ENCODE peak calls at places on chromosome 9, in nine cellular contexts. J, P, A, L, M, R, V, H and W are unnamed samples.

GRCh38 chr9:80382523-80382922 is 810.8 kb downstream of the TLE4 start:
- DNase-seq in M (no peak), P (peak; percentile 1), L (no peak), A (no peak), R (no peak), J (no peak), V (no peak), H (no peak), W (peak; percentile 9)

GRCh38 chr9:70998962-70999361 is 122.5 kb downstream of the TRPM3 start:
- DNase-seq in M (no peak), V (no peak), H (peak; percentile 45), A (no peak), R (no peak), J (no peak), L (no peak), P (peak; percentile 27), W (peak; percentile 44)

GRCh38 chr9:87549774-87550173 is 52.1 kb downstream of the DAPK1 start:
- DNase-seq in M (no peak), L (no peak), A (no peak), V (no peak), R (no peak), J (no peak), H (no peak), P (no peak), W (no peak)

GRCh38 chr9:129816501-129817435 is 7.2 kb downstream of the TOR1A start:
- DNase-seq in R (no peak), H (no peak), P (no peak), V (no peak), J (no peak), M (no peak), A (no peak), L (no peak), W (no peak)

GRCh38 chr9:77978086-77978781 is 53.4 kb downstream of the GNAQ start:
- DNase-seq in R (no peak), L (no peak), V (no peak), P (no peak), H (no peak), J (no peak), A (no peak), M (no peak), W (no peak)

GRCh38 chr9:134768332-134769083 is 112.1 kb upstream of the FCN2 start:
- DNase-seq in J (no peak), L (no peak), R (no peak), A (no peak), H (peak; percentile 85), P (no peak), V (no peak), M (peak; percentile 82), W (no peak)

GRCh38 chr9:72524820-72525539 is 3.6 kb downstream of the TMC1 start:
- DNase-seq in M (no peak), A (no peak), R (peak; percentile 70), J (no peak), H (peak; percentile 98), L (no peak), V (no peak), P (peak; percentile 100), W (peak; percentile 97)

GRCh38 chr9:21831841-21832509 is 29.5 kb downstream of the MTAP start:
- DNase-seq in V (no peak), J (no peak), M (no peak), P (peak; percentile 98), L (no peak), A (no peak), R (no peak), H (peak; percentile 95), W (peak; percentile 94)

GRCh38 chr9:124617477-124618141 is 110.4 kb upstream of the NR5A1 start:
- DNase-seq in V (peak; percentile 75), L (peak; percentile 82), R (peak; percentile 81), A (peak; percentile 79), P (peak; percentile 79), H (peak; percentile 81), J (peak; percentile 66), M (peak; percentile 85), W (peak; percentile 76)

GRCh38 chr9:110278080-110278707 is 21.9 kb upstream of the TXN start:
- DNase-seq in L (no peak), H (peak; percentile 57), A (no peak), V (no peak), J (no peak), M (no peak), P (peak; percentile 15), R (no peak), W (no peak)

GRCh38 chr9:137972988-137973470 is 95.4 kb downstream of the CACNA1B start:
- DNase-seq in H (no peak), R (no peak), P (no peak), L (peak; percentile 41), V (peak; percentile 7), A (no peak), J (no peak), M (peak; percentile 9), W (no peak)

GRCh38 chr9:3825724-3826123 is 299.9 kb upstream of the RFX3 start:
- DNase-seq in R (no peak), P (no peak), M (no peak), H (no peak), A (no peak), L (no peak), V (no peak), J (no peak), W (no peak)

GRCh38 chr9:94973491-94973941 is 247.0 kb downstream of the AOPEP start:
- DNase-seq in H (peak; percentile 42), L (no peak), P (peak; percentile 77), R (no peak), J (no peak), V (no peak), M (no peak), A (no peak), W (peak; percentile 64)

GRCh38 chr9:121968056-121968455 is 125.1 kb downstream of the TTLL11 start:
- DNase-seq in V (no peak), J (no peak), M (no peak), A (no peak), R (no peak), P (no peak), H (no peak), L (no peak), W (no peak)

GRCh38 chr9:97376902-97377301 is 35.0 kb upstream of the TDRD7 start:
- DNase-seq in V (no peak), M (no peak), R (no peak), J (no peak), L (no peak), H (no peak), P (no peak), A (no peak), W (no peak)

GRCh38 chr9:27196383-27196782 is 87.4 kb downstream of the TEK start:
- DNase-seq in L (no peak), J (no peak), R (no peak), V (no peak), M (no peak), H (no peak), A (no peak), P (no peak), W (no peak)

GRCh38 chr9:27195191-27195590 is 86.2 kb downstream of the TEK start:
- DNase-seq in M (no peak), P (peak; percentile 51), A (no peak), H (peak; percentile 12), J (no peak), L (no peak), R (no peak), V (no peak), W (no peak)

GRCh38 chr9:27192291-27192960 is 83.4 kb downstream of the TEK start:
- DNase-seq in H (no peak), L (no peak), R (no peak), P (peak; percentile 7), J (no peak), A (no peak), M (no peak), V (no peak), W (no peak)

GRCh38 chr9:27193886-27194285 is 84.9 kb downstream of the TEK start:
- DNase-seq in P (peak; percentile 33), H (no peak), A (no peak), L (no peak), R (no peak), J (no peak), M (no peak), V (no peak), W (no peak)

GRCh38 chr9:27194401-27195091 is 85.5 kb downstream of the TEK start:
- DNase-seq in M (no peak), P (peak; percentile 87), H (peak; percentile 91), R (no peak), L (no peak), J (no peak), A (no peak), V (no peak), W (peak; percentile 73)
- H3K27ac ChIP-seq in M (no peak overlapping the region), P (peak overlapping the region; percentile 70), H (peak overlapping the region; percentile 73), R (no peak overlapping the region), L (peak overlapping the region; percentile 45), J (no peak overlapping the region), A (no peak overlapping the region), V (no peak overlapping the region), W (peak overlapping the region; percentile 81)

GRCh38 chr9:74255489-74255984 is 241.6 kb upstream of the RORB start:
- DNase-seq in L (no peak), J (no peak), A (no peak), V (no peak), P (no peak), M (no peak), R (no peak), H (no peak), W (no peak)
- H3K36me3 ChIP-seq in L (no peaks in the 10 kb centered on the region), J (no peaks in the 10 kb centered on the region), A (no peaks in the 10 kb centered on the region), V (no peaks in the 10 kb centered on the region), P (no peaks in the 10 kb centered on the region), M (no peaks in the 10 kb centered on the region), R (no peaks in the 10 kb centered on the region), H (no peaks in the 10 kb centered on the region), W (no peaks in the 10 kb centered on the region)

GRCh38 chr9:2464624-2465023 is 157.0 kb upstream of the VLDLR start:
- DNase-seq in M (no peak), H (no peak), P (no peak), J (no peak), R (no peak), V (no peak), L (no peak), A (no peak), W (no peak)
- H3K27ac ChIP-seq in M (no peak overlapping the region), H (no peak overlapping the region), P (no peak overlapping the region), J (no peak overlapping the region), R (no peak overlapping the region), V (no peak overlapping the region), L (no peak overlapping the region), A (no peak overlapping the region), W (no peak overlapping the region)

GRCh38 chr9:132630811-132631210 is 39.0 kb downstream of the DDX31 start:
- DNase-seq in H (no peak), L (no peak), R (no peak), V (no peak), A (no peak), J (no peak), P (no peak), M (no peak), W (no peak)

GRCh38 chr9:132631280-132631679 is 38.5 kb downstream of the DDX31 start:
- DNase-seq in A (no peak), J (no peak), L (no peak), V (no peak), P (peak; percentile 87), M (no peak), R (no peak), H (peak; percentile 55), W (peak; percentile 80)

GRCh38 chr9:132628746-132629145 is 41.0 kb downstream of the DDX31 start:
- DNase-seq in P (no peak), A (no peak), M (no peak), L (no peak), H (no peak), J (no peak), R (no peak), V (no peak), W (no peak)

GRCh38 chr9:132631685-132632084 is 38.1 kb downstream of the DDX31 start:
- DNase-seq in P (no peak), A (no peak), R (no peak), M (no peak), L (no peak), H (no peak), V (no peak), J (no peak), W (peak; percentile 48)

GRCh38 chr9:132630116-132630515 is 39.7 kb downstream of the DDX31 start:
- DNase-seq in M (no peak), J (no peak), A (no peak), P (no peak), V (no peak), L (no peak), R (no peak), H (no peak), W (no peak)
- H3K36me3 ChIP-seq in M (peaks cover 63% of the 10 kb centered on the region), J (no peaks in the 10 kb centered on the region), A (peaks cover 17% of the 10 kb centered on the region), P (peaks cover 27% of the 10 kb centered on the region), V (peaks cover 34% of the 10 kb centered on the region), L (peaks cover 64% of the 10 kb centered on the region), R (peaks cover 63% of the 10 kb centered on the region), H (peaks cover 29% of the 10 kb centered on the region), W (peaks cover 34% of the 10 kb centered on the region)